ENCODE peak calls at places on chromosomes 3 and 15, in five cellular contexts. Z is HepG2, X is GM12878, F is K562, U is SK-N-SH. I is an unnamed sample.
A peak's percentile ranks its signal among the peaks of the same experiment; 100 is the strongest.

GRCh38 chr3:73056365-73057150 is 4.9 kb upstream of the EBLN2 start:
- DNase-seq in Z (peak; percentile 50), X (no peak), F (no peak), U (peak; percentile 42), I (no peak)

GRCh38 chr15:68775671-68776476 is 44.8 kb downstream of the ANP32A start:
- DNase-seq in Z (no peak), X (no peak), F (no peak), U (no peak), I (no peak)

GRCh38 chr15:47688573-47689086 is 28.7 kb upstream of the SEMA6D start:
- DNase-seq in Z (no peak), X (no peak), F (no peak), U (no peak), I (no peak)

GRCh38 chr15:25268166-25268565 is 170.7 kb downstream of the UBE3A start:
- DNase-seq in Z (peak; percentile 5), X (no peak), F (no peak), U (no peak), I (no peak)

GRCh38 chr3:73746610-73747009 is 121.9 kb upstream of the PDZRN3 start:
- DNase-seq in Z (no peak), X (no peak), F (no peak), U (peak; percentile 12), I (no peak)

GRCh38 chr15:28086175-28086703 is 12.9 kb downstream of the OCA2 start:
- DNase-seq in Z (peak; percentile 60), X (peak; percentile 25), F (peak; percentile 76), U (peak; percentile 85), I (peak; percentile 53)

GRCh38 chr3:94064243-94064642 is 1.4 kb downstream of the NSUN3 start:
- DNase-seq in Z (no peak), X (no peak), F (no peak), U (no peak), I (no peak)

GRCh38 chr15:71422530-71423259 is 307.4 kb downstream of the THSD4 start:
- DNase-seq in Z (no peak), X (no peak), F (no peak), U (no peak), I (no peak)

GRCh38 chr3:173553635-173554280 is 156.2 kb downstream of the NLGN1 start:
- DNase-seq in Z (peak; percentile 10), X (no peak), F (no peak), U (peak; percentile 26), I (no peak)

GRCh38 chr3:169619793-169620192 is 43.7 kb downstream of the MECOM start:
- DNase-seq in Z (no peak), X (no peak), F (no peak), U (no peak), I (no peak)

GRCh38 chr3:123755508-123755907 is 128.6 kb downstream of the MYLK start:
- DNase-seq in Z (peak; percentile 20), X (no peak), F (no peak), U (no peak), I (no peak)

GRCh38 chr15:61379005-61379404 is 149.9 kb upstream of the RORA start:
- DNase-seq in Z (no peak), X (no peak), F (no peak), U (no peak), I (no peak)

GRCh38 chr15:98548172-98548971 is 100.0 kb upstream of the IGF1R start:
- DNase-seq in Z (no peak), X (no peak), F (no peak), U (peak; percentile 64), I (no peak)

GRCh38 chr3:71127463-71128243 is 455.9 kb downstream of the FOXP1 start:
- DNase-seq in Z (no peak), X (no peak), F (peak; percentile 13), U (no peak), I (no peak)

GRCh38 chr15:100686725-100687488 is 84.5 kb downstream of the ASB7 start:
- DNase-seq in Z (no peak), X (no peak), F (no peak), U (no peak), I (no peak)

GRCh38 chr3:171873561-171873960 is 30.4 kb downstream of the TMEM212 start:
- DNase-seq in Z (no peak), X (no peak), F (no peak), U (no peak), I (no peak)

GRCh38 chr3:45516829-45517228 is 77.7 kb upstream of the LIMD1 start:
- DNase-seq in Z (no peak), X (no peak), F (no peak), U (no peak), I (no peak)

GRCh38 chr15:42595641-42596240 is 20.3 kb downstream of the STARD9 start:
- DNase-seq in Z (no peak), X (no peak), F (no peak), U (no peak), I (no peak)

GRCh38 chr15:98878862-98879261 is 128.7 kb downstream of the PGPEP1L start:
- DNase-seq in Z (no peak), X (no peak), F (no peak), U (no peak), I (no peak)

GRCh38 chr3:62201438-62202035 is 171.8 kb downstream of the FEZF2 start:
- DNase-seq in Z (peak; percentile 15), X (no peak), F (peak; percentile 13), U (peak; percentile 65), I (peak; percentile 26)

GRCh38 chr15:55357774-55358173 is 38.8 kb downstream of the PIGB start:
- DNase-seq in Z (no peak), X (no peak), F (no peak), U (peak; percentile 22), I (no peak)

DNA sequence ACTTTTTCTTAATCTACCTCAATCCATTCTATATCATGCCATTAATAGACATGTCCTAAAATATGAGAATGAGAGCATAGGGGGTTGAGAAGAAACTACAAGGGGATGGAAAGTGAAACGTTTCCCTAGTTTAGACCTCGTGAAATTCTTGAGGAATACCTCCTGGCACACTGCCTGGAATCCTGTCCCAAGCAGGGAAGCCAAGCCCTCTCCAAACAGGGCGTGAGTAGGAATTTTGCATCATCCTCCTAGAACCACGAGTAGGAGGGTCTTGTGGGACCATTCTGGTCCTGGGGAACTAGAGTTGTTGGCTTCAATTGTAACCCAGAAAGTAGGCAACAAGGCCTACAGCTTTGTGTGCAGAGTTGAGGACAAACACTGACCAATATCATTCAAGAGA is 19.6 kb upstream of the C3orf80 start:
- DNase-seq in Z (no peak), X (no peak), F (no peak), U (no peak), I (no peak)
- TF ChIP-seq TAF1 in Z (no peak), X (no peak), F (no peak), U (no peak), I (no peak)

GRCh38 chr3:195117978-195118581 is 152.9 kb downstream of the XXYLT1 start:
- DNase-seq in Z (no peak), X (no peak), F (peak; percentile 92), U (no peak), I (no peak)
- TF ChIP-seq TAF1 in Z (no peak), X (no peak), F (peak; percentile 24), U (no peak), I (no peak)

DNA sequence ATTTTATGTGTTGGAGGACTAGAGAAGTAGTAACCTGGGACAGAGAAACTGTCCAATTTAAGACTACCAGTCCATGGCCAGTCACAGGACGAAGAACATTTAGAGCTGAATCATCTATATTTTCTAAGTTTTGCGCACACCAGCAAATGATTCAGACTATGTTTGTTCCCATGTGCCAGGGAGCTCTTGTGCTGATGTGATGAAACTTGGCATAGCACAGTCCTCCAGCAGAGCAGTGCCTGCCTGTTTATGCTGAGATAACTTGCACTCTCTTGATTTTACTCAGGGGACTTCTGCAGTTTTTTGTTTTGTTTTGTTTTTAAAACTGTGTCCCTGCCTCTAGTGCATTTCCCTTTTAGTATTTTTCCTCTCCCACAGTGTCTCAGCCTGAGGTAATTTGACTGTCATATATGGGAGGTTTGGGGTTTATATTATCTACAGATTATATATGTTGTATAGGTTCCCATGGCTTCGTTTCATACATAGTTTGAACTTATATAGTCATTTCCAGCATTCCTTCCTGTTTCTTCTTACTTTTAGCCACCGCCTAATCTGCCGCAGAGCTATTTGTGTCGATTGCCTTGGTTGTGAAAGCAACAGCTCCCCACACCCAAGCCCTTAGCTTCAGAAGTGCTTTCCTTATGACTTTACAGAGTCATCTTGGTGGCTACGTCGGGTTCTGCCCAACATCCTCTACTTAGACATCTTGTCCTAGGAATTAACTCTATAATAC is 45.5 kb downstream of the PPM1L start:
- DNase-seq in Z (no peak), X (no peak), F (no peak), U (no peak), I (no peak)
- TF ChIP-seq TAF1 in Z (no peak), X (no peak), F (no peak), U (no peak), I (no peak)

DNA sequence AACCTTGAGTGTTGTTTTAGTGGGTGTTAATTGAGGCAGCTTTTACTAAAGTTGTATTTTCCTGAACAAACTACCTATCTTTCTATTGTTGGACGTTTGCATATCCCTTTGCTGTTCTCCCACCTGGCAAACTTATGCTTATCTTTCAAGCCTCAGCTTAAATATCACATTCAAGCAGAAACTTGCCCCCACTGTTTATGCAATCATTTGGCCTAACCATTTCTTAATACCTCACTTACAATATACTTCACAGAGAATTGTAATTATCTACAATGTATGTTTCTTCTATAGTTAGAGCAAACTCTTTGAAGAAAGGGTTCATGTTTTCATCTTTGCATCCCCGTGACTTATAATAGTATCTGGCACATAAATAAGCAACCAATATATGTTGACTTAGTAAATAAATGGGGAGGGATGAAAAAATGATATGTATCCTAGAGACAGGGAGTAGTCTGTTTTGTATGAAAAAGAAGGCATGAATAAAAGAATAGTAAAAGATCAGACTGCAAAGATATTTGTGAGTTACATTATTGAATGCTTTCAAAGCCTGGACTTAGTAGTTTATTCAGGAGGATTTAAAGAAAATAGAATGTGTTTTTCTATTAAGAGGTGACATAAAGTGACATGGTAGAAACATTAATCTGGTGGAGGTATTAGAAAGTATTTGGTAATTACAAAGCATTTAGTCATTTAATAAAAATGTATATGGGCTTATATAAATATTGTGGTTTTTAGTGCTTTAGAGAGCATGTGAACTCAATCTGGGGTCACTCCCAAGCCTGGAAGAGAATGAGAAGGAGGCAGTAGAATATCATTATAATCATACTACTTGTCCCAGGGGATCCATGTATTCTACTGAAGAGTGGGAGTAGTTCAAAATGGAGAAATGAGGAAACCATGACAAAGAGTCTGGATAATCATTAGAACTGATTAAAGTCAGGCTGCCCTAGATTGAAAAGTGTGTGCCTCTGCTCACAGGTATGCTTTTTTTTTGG is 60.0 kb upstream of the DCBLD2 start:
- DNase-seq in Z (no peak), X (no peak), F (no peak), U (no peak), I (no peak)
- TF ChIP-seq TAF1 in Z (no peak), X (no peak), F (no peak), U (no peak), I (no peak)